ENCODE peak calls at places on chromosomes 3 and 15, in six cellular contexts. S, Q, H, Y, V and M are unnamed samples.

GRCh38 chr3:160661660-160662059 is 15.3 kb upstream of the ARL14 start:
- DNase-seq in S (no peak), Q (no peak), H (peak; percentile 73), Y (no peak), V (no peak), M (no peak)

GRCh38 chr3:14423197-14423743 is 20.9 kb downstream of the SLC6A6 start:
- DNase-seq in S (no peak), Q (no peak), H (no peak), Y (no peak), V (no peak), M (no peak)

GRCh38 chr3:51709004-51709420 is 2.1 kb downstream of the GRM2 start:
- DNase-seq in S (peak; percentile 62), Q (no peak), H (no peak), Y (no peak), V (no peak), M (no peak)

GRCh38 chr3:38119248-38119544 is 17.7 kb downstream of the ACAA1 start:
- DNase-seq in S (no peak), Q (no peak), H (no peak), Y (no peak), V (no peak), M (no peak)

GRCh38 chr3:120497813-120498212 is 47.0 kb upstream of the FSTL1 start:
- DNase-seq in S (no peak), Q (no peak), H (no peak), Y (no peak), V (peak; percentile 33), M (no peak)

GRCh38 chr3:105197863-105198262 is 168.8 kb upstream of the ALCAM start:
- DNase-seq in S (no peak), Q (no peak), H (no peak), Y (no peak), V (no peak), M (no peak)

GRCh38 chr15:93087825-93088199 is 1.2 kb downstream of the RGMA start:
- DNase-seq in S (peak; percentile 82), Q (peak; percentile 28), H (peak; percentile 85), Y (peak; percentile 33), V (peak; percentile 58), M (peak; percentile 79)

GRCh38 chr3:130354430-130354829 is 9.0 kb downstream of the COL6A5 start:
- DNase-seq in S (no peak), Q (peak; percentile 28), H (no peak), Y (no peak), V (peak; percentile 61), M (no peak)

GRCh38 chr3:172859035-172859434 is 108.5 kb downstream of the ECT2 start:
- DNase-seq in S (no peak), Q (no peak), H (peak; percentile 38), Y (no peak), V (peak; percentile 6), M (no peak)

GRCh38 chr3:181329024-181329423 is 339.5 kb upstream of the DNAJC19 start:
- DNase-seq in S (no peak), Q (no peak), H (no peak), Y (no peak), V (no peak), M (no peak)

GRCh38 chr15:67981118-67981685 is 72.9 kb upstream of the PIAS1 start:
- DNase-seq in S (no peak), Q (no peak), H (no peak), Y (no peak), V (no peak), M (no peak)

GRCh38 chr3:9508781-9509180 is 44.8 kb downstream of the LHFPL4 start:
- DNase-seq in S (no peak), Q (no peak), H (peak; percentile 61), Y (no peak), V (no peak), M (no peak)

GRCh38 chr3:121883507-121883906 is 10.7 kb upstream of the SLC15A2 start:
- DNase-seq in S (no peak), Q (no peak), H (peak; percentile 49), Y (no peak), V (peak; percentile 54), M (no peak)

GRCh38 chr3:187101184-187102072 is 37.9 kb downstream of the RPL39L start:
- DNase-seq in S (peak; percentile 72), Q (no peak), H (no peak), Y (no peak), V (peak; percentile 73), M (no peak)

GRCh38 chr3:12662593-12663310 is 1.2 kb downstream of the RAF1 start:
- DNase-seq in S (peak; percentile 71), Q (no peak), H (peak; percentile 74), Y (no peak), V (peak; percentile 62), M (peak; percentile 43)

GRCh38 chr3:12660196-12660595 is 3.7 kb downstream of the RAF1 start:
- DNase-seq in S (no peak), Q (no peak), H (no peak), Y (no peak), V (no peak), M (no peak)

GRCh38 chr3:12661926-12662592 is 1.9 kb downstream of the RAF1 start:
- DNase-seq in S (no peak), Q (no peak), H (no peak), Y (no peak), V (no peak), M (no peak)

GRCh38 chr3:12663936-12664908 is at the start of gene RAF1:
- DNase-seq in S (peak; percentile 99), Q (peak; percentile 100), H (peak; percentile 100), Y (peak; percentile 72), V (peak; percentile 97), M (peak; percentile 98)

DNA sequence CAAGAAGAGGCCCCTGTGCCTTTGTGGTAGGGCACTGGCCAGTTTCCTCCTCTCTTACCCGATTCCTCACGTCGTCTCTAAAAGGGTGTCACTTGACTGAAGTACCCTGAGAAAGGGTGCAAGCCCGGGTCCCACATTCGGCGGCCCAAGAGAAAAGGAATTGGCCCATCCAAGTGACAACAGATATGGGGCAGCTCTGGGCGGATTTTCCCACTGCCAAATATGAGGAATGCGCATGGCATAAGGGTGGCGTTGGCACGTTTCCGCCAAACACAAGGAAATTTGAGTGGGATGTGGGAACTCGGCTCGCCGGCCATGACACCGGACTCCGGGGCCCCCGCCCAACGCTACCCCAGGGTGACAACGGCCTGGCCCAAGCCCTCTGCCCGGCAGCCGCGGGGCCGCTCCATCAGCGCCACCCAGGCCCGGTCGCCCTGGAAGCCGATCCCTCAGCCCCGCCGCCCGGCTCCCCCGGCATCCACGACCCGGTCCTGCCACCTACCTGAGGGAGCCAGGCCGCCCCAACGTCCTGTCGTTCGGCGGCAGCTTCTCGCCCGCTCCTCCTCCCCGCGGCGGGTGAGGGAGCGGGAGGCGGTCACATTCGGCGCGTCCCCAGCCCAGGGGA is 494 bp downstream of the RAF1 start:
- DNase-seq in S (no peak), Q (no peak), H (no peak), Y (no peak), V (no peak), M (peak; percentile 54)
- TF ChIP-seq CTCF in S (no peak), Q (no peak), H (no peak), Y (no peak), V (no peak), M (no peak)

GRCh38 chr15:56165234-56165633 is 78.4 kb downstream of the RFX7 start:
- DNase-seq in S (no peak), Q (no peak), H (no peak), Y (no peak), V (no peak), M (no peak)

DNA sequence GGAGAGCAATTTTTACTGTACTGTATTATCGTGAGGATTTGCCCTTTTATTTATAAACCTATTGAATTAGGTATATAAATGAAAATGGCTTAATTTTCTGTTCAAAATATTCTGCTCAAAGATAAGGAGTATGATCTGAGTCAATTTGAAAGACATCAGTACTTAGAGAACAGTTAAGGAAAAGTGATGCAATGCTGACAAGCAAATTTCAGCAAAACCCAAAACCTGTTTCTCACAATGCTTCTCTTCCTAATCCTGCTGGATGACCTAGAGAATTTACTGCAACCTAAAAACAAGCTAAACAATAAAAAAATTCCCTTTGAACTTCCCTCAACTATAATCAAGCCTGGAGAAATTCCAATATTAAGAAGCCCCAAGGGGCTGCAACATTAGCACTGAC is 82.7 kb downstream of the RFX7 start:
- DNase-seq in S (no peak), Q (no peak), H (no peak), Y (no peak), V (peak; percentile 10), M (no peak)
- TF ChIP-seq CTCF in S (no peak), Q (no peak), H (no peak), Y (no peak), V (no peak), M (no peak)

DNA sequence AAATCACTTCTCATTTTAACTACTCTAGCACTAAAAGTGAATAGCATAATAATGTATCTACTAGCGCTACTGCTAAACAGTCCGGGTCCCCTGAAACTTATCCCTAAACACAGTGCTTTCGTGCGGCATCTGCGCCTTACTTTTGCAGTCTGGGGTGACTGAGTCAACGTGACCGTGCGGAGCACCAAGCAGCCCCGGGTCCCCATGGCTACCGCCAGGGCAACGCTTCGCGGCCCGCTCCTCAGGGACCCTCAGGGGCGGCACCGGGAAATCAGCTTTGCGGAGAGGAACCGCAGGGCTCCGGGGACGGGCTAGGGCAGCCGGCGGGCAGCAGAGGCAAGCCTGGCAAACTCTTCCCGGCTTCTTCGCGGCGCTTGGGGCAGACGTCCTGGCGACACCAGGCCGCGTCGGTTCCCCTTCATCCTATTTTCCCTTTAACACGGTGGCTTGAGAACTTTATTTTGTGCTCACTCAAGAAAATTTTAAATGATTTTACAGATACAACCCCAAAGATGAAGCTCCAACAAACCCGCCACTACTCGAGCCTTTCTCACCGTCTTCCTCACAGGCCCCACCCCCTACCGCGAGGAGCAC is 753 bp upstream of the DIPK2A start:
- DNase-seq in S (peak; percentile 81), Q (peak; percentile 81), H (peak; percentile 87), Y (no peak), V (peak; percentile 38), M (peak; percentile 66)
- TF ChIP-seq CTCF in S (no peak), Q (no peak), H (no peak), Y (no peak), V (no peak), M (no peak)

DNA sequence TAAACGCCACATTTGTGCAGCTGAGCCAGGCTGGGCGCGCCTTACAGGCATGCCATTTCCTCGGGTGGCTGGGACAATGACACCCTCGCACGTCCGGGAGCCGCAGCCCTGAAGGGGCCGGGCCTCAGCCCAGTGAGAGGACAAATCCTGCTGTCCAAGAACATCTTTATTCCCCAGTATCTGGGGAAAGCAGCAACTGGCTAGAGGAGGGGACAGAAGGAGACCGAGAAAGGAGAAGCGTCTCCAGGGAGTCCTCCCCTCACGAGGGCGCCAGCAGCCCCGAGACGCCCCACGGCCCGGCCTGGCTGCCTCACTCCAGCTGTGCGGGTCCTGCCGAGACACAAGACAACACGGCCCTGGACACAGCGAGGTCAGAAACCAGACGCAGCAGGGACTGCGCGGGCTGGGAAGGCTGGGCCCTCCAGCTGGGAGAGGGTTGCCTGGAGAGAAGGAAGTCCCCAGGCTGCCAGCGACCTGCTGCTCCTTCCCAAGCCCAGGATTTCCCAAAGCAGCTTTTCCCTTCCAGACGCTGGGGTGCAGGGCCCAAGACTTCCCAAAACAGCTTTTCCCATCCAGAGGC is 130.2 kb downstream of the CHSY1 start:
- DNase-seq in S (peak; percentile 85), Q (peak; percentile 64), H (peak; percentile 61), Y (no peak), V (peak; percentile 57), M (peak; percentile 56)
- TF ChIP-seq CTCF in S (peak; percentile 33), Q (peak; percentile 66), H (peak; percentile 30), Y (no peak), V (peak; percentile 13), M (no peak)

DNA sequence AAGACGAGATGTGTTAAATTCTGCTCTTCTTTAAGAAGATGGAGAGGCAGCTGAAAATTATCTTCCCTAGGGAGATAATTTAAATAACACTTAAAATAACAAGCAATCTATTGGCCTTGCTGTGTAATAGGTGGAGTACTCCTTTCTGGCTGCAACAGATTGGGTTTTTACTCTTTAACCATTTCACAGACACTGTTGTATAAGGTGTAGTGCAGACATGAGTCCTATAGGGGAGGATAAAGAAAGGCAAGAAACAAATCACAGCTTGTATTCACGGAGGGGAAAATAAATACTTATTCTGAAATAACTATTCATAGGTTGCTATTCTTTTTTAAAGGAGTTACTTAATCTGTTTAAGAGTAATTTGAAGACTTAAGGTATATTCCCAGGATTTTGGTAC is 252.0 kb downstream of the ZPLD1 start:
- DNase-seq in S (no peak), Q (no peak), H (no peak), Y (no peak), V (no peak), M (no peak)
- TF ChIP-seq CTCF in S (no peak), Q (no peak), H (peak; percentile 10), Y (no peak), V (no peak), M (no peak)